ENCODE peak calls at places on chromosomes 7 and 10, in five cellular contexts. B, R, M, V and T are unnamed samples.

GRCh38 chr7:101108961-101109360 is 17.9 kb upstream of the SERPINE1 start:
- DNase-seq in B (no peak), R (no peak), M (no peak), V (no peak), T (no peak)

GRCh38 chr7:94039368-94040065 is 35.4 kb upstream of the BET1 start:
- DNase-seq in B (no peak), R (no peak), M (no peak), V (no peak), T (no peak)

GRCh38 chr7:7969306-7970112 is 913 bp downstream of the GLCCI1 start:
- DNase-seq in B (peak; percentile 46), R (peak; percentile 59), M (no peak), V (peak; percentile 15), T (peak; percentile 40)

GRCh38 chr7:112990619-112991018 is 96.0 kb downstream of the GPR85 start:
- DNase-seq in B (no peak), R (no peak), M (no peak), V (no peak), T (no peak)

GRCh38 chr7:82091126-82091682 is 321.4 kb upstream of the HGF start:
- DNase-seq in B (no peak), R (no peak), M (no peak), V (no peak), T (no peak)

GRCh38 chr7:116497708-116498107 is 1.8 kb upstream of the CAV2 start:
- DNase-seq in B (no peak), R (no peak), M (no peak), V (no peak), T (no peak)

GRCh38 chr7:47390914-47391313 is 191.0 kb downstream of the TNS3 start:
- DNase-seq in B (no peak), R (no peak), M (no peak), V (no peak), T (no peak)

GRCh38 chr10:30751678-30752331 is 122.3 kb upstream of the LYZL2 start:
- DNase-seq in B (peak; percentile 75), R (peak; percentile 71), M (peak; percentile 62), V (peak; percentile 75), T (peak; percentile 61)

GRCh38 chr10:125419831-125420230 is 259.5 kb upstream of the CTBP2 start:
- DNase-seq in B (no peak), R (no peak), M (no peak), V (no peak), T (no peak)

GRCh38 chr7:15209385-15209784 is 306.8 kb upstream of the DGKB start:
- DNase-seq in B (no peak), R (no peak), M (no peak), V (no peak), T (no peak)

GRCh38 chr7:138066954-138067394 is 9.3 kb upstream of the AKR1D1 start:
- DNase-seq in B (no peak), R (no peak), M (no peak), V (no peak), T (no peak)

GRCh38 chr7:7595451-7595850 is 28.8 kb downstream of the MIOS start:
- DNase-seq in B (no peak), R (no peak), M (peak; percentile 29), V (no peak), T (no peak)

GRCh38 chr7:82335927-82336326 is 107.7 kb downstream of the CACNA2D1 start:
- DNase-seq in B (no peak), R (no peak), M (no peak), V (no peak), T (no peak)

GRCh38 chr7:88278881-88279280 is 27.8 kb downstream of the STEAP4 start:
- DNase-seq in B (no peak), R (no peak), M (no peak), V (no peak), T (no peak)

GRCh38 chr10:31927597-31928530 is 767 bp downstream of the ARHGAP12 start:
- DNase-seq in B (peak; percentile 45), R (peak; percentile 59), M (no peak), V (peak; percentile 44), T (peak; percentile 41)

GRCh38 chr7:146074195-146074765 is 42.3 kb upstream of the CNTNAP2 start:
- DNase-seq in B (no peak), R (no peak), M (no peak), V (no peak), T (no peak)

GRCh38 chr10:14585287-14586193 is 189.2 kb downstream of the FAM107B start:
- DNase-seq in B (no peak), R (peak; percentile 37), M (no peak), V (no peak), T (no peak)

GRCh38 chr10:69416695-69417094 is at the start of gene TACR2:
- DNase-seq in B (no peak), R (peak; percentile 72), M (no peak), V (no peak), T (no peak)